ENCODE peak calls at places on chromosomes 1 and 21, in eight cellular contexts. P is activated B cell treated with CpG ODN at 0.5 μM for 24 hours, C is kidney epithelial cell, Z is omental fat pad, K is lower lobe of right lung, F is heart left ventricle, E is fibroblast of mammary gland, H is K562. O is an unnamed sample.

GRCh38 chr1:89363638-89364536 is at the start of gene GBP6:
- DNase-seq in K (no peak), H (no peak), F (no peak), P (no peak), E (no peak), C (no peak), Z (no peak), O (no peak)

GRCh38 chr1:184562801-184563200 is 176.0 kb downstream of the C1orf21 start:
- DNase-seq in K (no peak), C (no peak), E (peak; percentile 6), F (no peak), P (no peak), H (no peak), Z (no peak), O (no peak)

GRCh38 chr1:218850367-218850766 is 323.3 kb upstream of the LYPLAL1 start:
- DNase-seq in K (no peak), F (no peak), Z (no peak), H (no peak), E (peak; percentile 6), C (no peak), P (no peak), O (no peak)

GRCh38 chr1:55639051-55639450 is 423.9 kb upstream of the USP24 start:
- DNase-seq in F (no peak), E (no peak), H (no peak), C (no peak), Z (no peak), K (no peak), P (no peak), O (no peak)

GRCh38 chr1:169484683-169485426 is 889 bp downstream of the SLC19A2 start:
- DNase-seq in E (peak; percentile 79), F (peak; percentile 56), Z (no peak), K (peak; percentile 78), P (no peak), C (no peak), H (no peak), O (peak; percentile 55)

GRCh38 chr1:215844266-215844665 is 277.2 kb downstream of the KCTD3 start:
- DNase-seq in Z (no peak), E (no peak), C (no peak), H (no peak), F (no peak), P (no peak), K (no peak), O (no peak)

GRCh38 chr1:43008106-43008424 is 49.4 kb upstream of the SLC2A1 start:
- DNase-seq in K (no peak), Z (no peak), C (no peak), P (no peak), E (no peak), H (no peak), F (no peak), O (no peak)

GRCh38 chr1:2975466-2976179 is 45.6 kb upstream of the ACTRT2 start:
- DNase-seq in F (no peak), K (no peak), E (peak; percentile 1), P (peak; percentile 13), Z (no peak), C (no peak), H (no peak), O (no peak)

GRCh38 chr1:60436148-60436547 is 362.6 kb upstream of the C1orf87 start:
- DNase-seq in Z (no peak), C (no peak), E (no peak), F (no peak), H (no peak), P (no peak), K (no peak), O (no peak)

GRCh38 chr1:32142446-32143301 is 34.8 kb downstream of the KPNA6 start:
- DNase-seq in C (peak; percentile 56), H (peak; percentile 59), K (no peak), E (peak; percentile 87), Z (no peak), F (peak; percentile 61), P (no peak), O (no peak)

GRCh38 chr21:43972850-43973633 is 39.1 kb upstream of the TRAPPC10 start:
- DNase-seq in C (no peak), H (peak; percentile 51), K (no peak), Z (no peak), F (no peak), E (no peak), P (no peak), O (no peak)

DNA sequence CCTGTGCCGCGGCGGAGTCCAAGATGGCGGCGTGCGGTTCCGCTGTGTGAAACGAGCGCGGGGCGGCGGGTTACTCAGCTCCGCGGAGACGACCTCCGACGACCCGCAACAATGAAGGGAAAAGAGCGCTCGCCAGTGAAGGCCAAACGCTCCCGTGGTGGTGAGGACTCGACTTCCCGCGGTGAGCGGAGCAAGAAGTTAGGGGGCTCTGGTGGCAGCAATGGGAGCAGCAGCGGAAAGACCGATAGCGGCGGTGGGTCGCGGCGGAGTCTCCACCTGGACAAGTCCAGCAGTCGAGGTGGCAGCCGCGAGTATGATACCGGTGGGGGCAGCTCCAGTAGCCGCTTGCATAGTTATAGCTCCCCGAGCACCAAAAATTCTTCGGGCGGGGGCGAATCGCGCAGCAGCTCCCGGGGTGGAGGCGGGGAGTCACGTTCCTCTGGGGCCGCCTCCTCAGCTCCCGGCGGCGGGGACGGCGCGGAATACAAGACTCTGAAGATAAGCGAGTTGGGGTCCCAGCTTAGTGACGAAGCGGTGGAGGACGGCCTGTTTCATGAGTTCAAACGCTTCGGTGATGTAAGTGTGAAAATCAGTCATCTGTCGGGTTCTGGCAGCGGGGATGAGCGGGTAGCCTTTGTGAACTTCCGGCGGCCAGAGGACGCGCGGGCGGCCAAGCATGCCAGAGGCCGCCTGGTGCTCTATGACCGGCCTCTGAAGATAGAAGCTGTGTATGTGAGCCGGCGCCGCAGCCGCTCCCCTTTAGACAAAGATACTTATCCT is 440 bp downstream of the RBM15 start:
- DNase-seq in H (peak; percentile 76), E (peak; percentile 71), C (no peak), K (peak; percentile 75), F (peak; percentile 50), P (no peak), Z (no peak), O (no peak)
- TF ChIP-seq CTCF in H (peak; percentile 37), E (peak; percentile 39), C (peak; percentile 38), K (no peak), F (no peak), P (no peak), Z (peak; percentile 31), O (peak; percentile 42)

DNA sequence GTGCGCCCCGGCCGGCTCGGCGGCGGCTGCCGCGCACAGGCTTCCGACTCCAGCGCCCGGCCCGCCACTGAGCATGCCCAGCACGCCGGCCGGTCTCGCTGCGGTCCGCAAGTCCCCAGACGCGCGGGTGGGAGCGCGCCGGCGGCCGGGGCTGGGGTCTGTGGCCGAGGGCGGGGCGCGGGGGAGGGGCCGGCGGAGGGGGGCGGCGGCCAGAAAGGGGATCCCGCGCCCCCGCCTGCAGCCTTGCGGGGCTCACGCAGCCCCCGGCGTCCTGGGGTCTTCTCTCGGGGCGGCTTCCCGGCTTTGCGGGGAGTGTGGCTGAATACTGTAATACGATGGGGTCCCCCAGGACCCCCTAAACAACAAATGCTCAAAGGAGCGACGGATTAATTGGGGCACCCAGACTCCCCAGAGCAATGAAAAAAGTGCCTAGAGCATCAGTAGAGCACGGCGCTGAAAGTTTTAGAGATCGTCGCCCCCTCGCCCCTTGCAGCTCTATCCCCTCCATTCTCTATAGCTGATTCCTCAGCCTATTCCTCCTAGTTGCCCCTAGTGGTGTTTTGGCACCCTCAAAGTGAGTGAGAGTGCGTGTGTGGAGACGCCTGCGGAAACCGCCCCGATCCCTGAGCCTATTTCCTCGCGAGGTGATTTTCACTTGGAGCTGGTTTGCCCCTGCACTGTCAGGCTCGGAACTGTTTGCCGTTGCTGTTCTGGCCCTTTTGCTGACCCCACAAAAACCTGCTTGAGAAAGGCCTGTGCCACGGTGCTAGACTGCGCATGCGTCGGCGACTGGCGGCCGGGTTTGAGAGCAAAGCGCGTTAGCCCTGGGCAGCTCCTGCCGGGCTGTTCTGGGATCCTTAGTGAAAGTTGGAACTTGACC is at the start of gene VAV3:
- DNase-seq in P (peak; percentile 69), H (no peak), E (peak; percentile 51), F (peak; percentile 81), C (peak; percentile 39), K (peak; percentile 84), Z (no peak), O (peak; percentile 61)
- TF ChIP-seq CTCF in P (no peak), H (no peak), E (peak; percentile 10), F (no peak), C (no peak), K (peak; percentile 8), Z (no peak), O (no peak)

GRCh38 chr1:246677842-246678241 is 46.4 kb upstream of the SCCPDH start:
- DNase-seq in H (no peak), Z (no peak), F (no peak), C (no peak), E (no peak), P (no peak), K (no peak), O (no peak)
- TF ChIP-seq CTCF in H (no peak), Z (no peak), F (no peak), C (no peak), E (no peak), P (no peak), K (no peak), O (no peak)

DNA sequence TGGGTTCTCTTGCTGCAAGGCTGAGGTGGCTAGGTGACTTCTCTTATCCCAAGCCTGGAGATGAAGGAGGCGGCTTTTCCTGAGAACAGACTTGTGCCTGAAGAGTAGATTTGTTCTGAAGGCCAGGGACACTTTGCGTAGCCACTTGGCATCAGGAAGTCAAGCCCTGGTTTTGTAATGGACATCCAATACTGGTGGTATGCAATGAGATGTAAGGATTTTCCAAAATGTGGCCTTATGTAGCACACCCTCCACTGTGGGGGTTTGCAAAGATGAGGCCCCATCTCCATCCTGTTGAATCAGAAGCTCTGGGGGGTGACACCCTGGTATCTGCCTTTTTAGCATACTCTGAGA is 124.5 kb upstream of the IPO9 start:
- DNase-seq in F (no peak), H (no peak), C (no peak), P (no peak), K (no peak), E (no peak), Z (no peak), O (no peak)
- TF ChIP-seq CTCF in F (peak; percentile 7), H (no peak), C (no peak), P (no peak), K (no peak), E (no peak), Z (no peak), O (no peak)

GRCh38 chr1:190365283-190365682 is 112.4 kb downstream of the BRINP3 start:
- DNase-seq in F (no peak), H (no peak), E (no peak), P (no peak), C (no peak), K (no peak), Z (no peak), O (no peak)
- TF ChIP-seq CTCF in F (no peak), H (no peak), E (no peak), P (no peak), C (no peak), K (no peak), Z (no peak), O (no peak)